ENCODE peak calls at places on chromosomes 2 and 18, in ten cellular contexts. One of them, this sample, is unnamed.

GRCh38 chr2:7835693-7836680 is 845.9 kb upstream of the ID2 start:
- DNase-seq in heart right ventricle: no peak
- DNase-seq in stomach: no peak
- DNase-seq in right cardiac atrium: no peak
- DNase-seq in colonic mucosa: no peak
- DNase-seq in sigmoid colon: no peak
- DNase-seq in astrocyte: no peak
- DNase-seq in tibial nerve: no peak
- DNase-seq in cardiac muscle cell: no peak
- DNase-seq in prostate gland: no peak
- DNase-seq in this sample: no peak

GRCh38 chr2:223797811-223798721 is 39.3 kb downstream of the AP1S3 start:
- DNase-seq in heart right ventricle: no peak
- DNase-seq in stomach: no peak
- DNase-seq in right cardiac atrium: no peak
- DNase-seq in colonic mucosa: no peak
- DNase-seq in sigmoid colon: no peak
- DNase-seq in astrocyte: peak; percentile 72
- DNase-seq in tibial nerve: peak; percentile 41
- DNase-seq in cardiac muscle cell: peak; percentile 40
- DNase-seq in prostate gland: no peak
- DNase-seq in this sample: no peak

GRCh38 chr2:6914829-6915228 is 2.4 kb upstream of the RNF144A start:
- DNase-seq in heart right ventricle: no peak
- DNase-seq in stomach: no peak
- DNase-seq in right cardiac atrium: no peak
- DNase-seq in colonic mucosa: no peak
- DNase-seq in sigmoid colon: no peak
- DNase-seq in astrocyte: peak; percentile 31
- DNase-seq in tibial nerve: no peak
- DNase-seq in cardiac muscle cell: no peak
- DNase-seq in prostate gland: no peak
- DNase-seq in this sample: no peak

GRCh38 chr2:147364597-147364996 is 480.2 kb upstream of the ACVR2A start:
- DNase-seq in heart right ventricle: no peak
- DNase-seq in stomach: no peak
- DNase-seq in right cardiac atrium: no peak
- DNase-seq in colonic mucosa: no peak
- DNase-seq in sigmoid colon: no peak
- DNase-seq in astrocyte: no peak
- DNase-seq in tibial nerve: no peak
- DNase-seq in cardiac muscle cell: no peak
- DNase-seq in prostate gland: no peak
- DNase-seq in this sample: peak; percentile 38

GRCh38 chr2:234606906-234607305 is 110.0 kb upstream of the ARL4C start:
- DNase-seq in heart right ventricle: no peak
- DNase-seq in stomach: no peak
- DNase-seq in right cardiac atrium: no peak
- DNase-seq in colonic mucosa: no peak
- DNase-seq in sigmoid colon: no peak
- DNase-seq in astrocyte: peak; percentile 70
- DNase-seq in tibial nerve: no peak
- DNase-seq in cardiac muscle cell: no peak
- DNase-seq in prostate gland: no peak
- DNase-seq in this sample: no peak

GRCh38 chr2:231152800-231153557 is 28.1 kb upstream of the HTR2B start:
- DNase-seq in heart right ventricle: no peak
- DNase-seq in stomach: no peak
- DNase-seq in right cardiac atrium: no peak
- DNase-seq in colonic mucosa: no peak
- DNase-seq in sigmoid colon: no peak
- DNase-seq in astrocyte: peak; percentile 80
- DNase-seq in tibial nerve: no peak
- DNase-seq in cardiac muscle cell: no peak
- DNase-seq in prostate gland: no peak
- DNase-seq in this sample: no peak

GRCh38 chr2:21406983-21407382 is 283.2 kb downstream of the TDRD15 start:
- DNase-seq in heart right ventricle: no peak
- DNase-seq in stomach: no peak
- DNase-seq in right cardiac atrium: no peak
- DNase-seq in colonic mucosa: no peak
- DNase-seq in sigmoid colon: no peak
- DNase-seq in astrocyte: no peak
- DNase-seq in tibial nerve: no peak
- DNase-seq in cardiac muscle cell: no peak
- DNase-seq in prostate gland: no peak
- DNase-seq in this sample: no peak

GRCh38 chr2:114940785-114941458 is 498.5 kb downstream of the DPP10 start:
- DNase-seq in heart right ventricle: no peak
- DNase-seq in stomach: no peak
- DNase-seq in right cardiac atrium: no peak
- DNase-seq in colonic mucosa: no peak
- DNase-seq in sigmoid colon: no peak
- DNase-seq in astrocyte: no peak
- DNase-seq in tibial nerve: no peak
- DNase-seq in cardiac muscle cell: no peak
- DNase-seq in prostate gland: no peak
- DNase-seq in this sample: no peak

GRCh38 chr2:178514664-178515063 is 34.4 kb downstream of the PLEKHA3 start:
- DNase-seq in heart right ventricle: no peak
- DNase-seq in stomach: no peak
- DNase-seq in right cardiac atrium: no peak
- DNase-seq in colonic mucosa: no peak
- DNase-seq in sigmoid colon: no peak
- DNase-seq in astrocyte: peak; percentile 83
- DNase-seq in tibial nerve: no peak
- DNase-seq in cardiac muscle cell: no peak
- DNase-seq in prostate gland: no peak
- DNase-seq in this sample: peak; percentile 26

GRCh38 chr2:23602113-23602512 is 217.1 kb downstream of the KLHL29 start:
- DNase-seq in heart right ventricle: no peak
- DNase-seq in stomach: no peak
- DNase-seq in right cardiac atrium: no peak
- DNase-seq in colonic mucosa: no peak
- DNase-seq in sigmoid colon: peak; percentile 98
- DNase-seq in astrocyte: peak; percentile 70
- DNase-seq in tibial nerve: no peak
- DNase-seq in cardiac muscle cell: no peak
- DNase-seq in prostate gland: no peak
- DNase-seq in this sample: no peak

GRCh38 chr18:13703899-13704298 is 22.5 kb downstream of the FAM210A start:
- DNase-seq in heart right ventricle: no peak
- DNase-seq in stomach: no peak
- DNase-seq in right cardiac atrium: no peak
- DNase-seq in colonic mucosa: no peak
- DNase-seq in sigmoid colon: no peak
- DNase-seq in astrocyte: peak; percentile 18
- DNase-seq in tibial nerve: no peak
- DNase-seq in cardiac muscle cell: no peak
- DNase-seq in prostate gland: no peak
- DNase-seq in this sample: no peak

DNA sequence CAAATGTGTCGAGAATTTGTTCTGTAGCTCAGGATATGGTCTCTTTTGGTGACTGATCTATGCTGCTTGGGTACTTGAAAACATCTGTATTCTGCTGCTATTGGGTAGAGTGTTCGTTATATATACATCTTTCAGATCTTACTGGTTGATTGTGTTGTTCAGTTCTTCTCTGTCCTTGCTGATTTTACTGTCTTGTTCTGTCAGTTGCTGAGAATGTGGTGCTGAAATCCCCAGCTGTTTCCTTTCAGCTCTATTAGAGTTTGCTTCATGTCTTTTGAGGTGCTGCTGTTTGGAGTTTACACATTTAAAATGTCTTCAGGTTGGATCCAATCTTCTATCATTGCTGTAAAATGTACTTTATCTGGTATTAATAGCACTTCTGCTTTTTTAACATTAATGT is 12.9 kb downstream of the BCL2L11 start:
- DNase-seq in heart right ventricle: no peak
- DNase-seq in stomach: no peak
- DNase-seq in right cardiac atrium: no peak
- DNase-seq in colonic mucosa: no peak
- DNase-seq in sigmoid colon: no peak
- DNase-seq in astrocyte: no peak
- DNase-seq in tibial nerve: no peak
- DNase-seq in cardiac muscle cell: no peak
- DNase-seq in prostate gland: no peak
- DNase-seq in this sample: no peak
- H3K4me1 ChIP-seq in heart right ventricle: peaks cover 3% of the 10 kb centered on the region
- H3K4me1 ChIP-seq in stomach: no peaks in the 10 kb centered on the region
- H3K4me1 ChIP-seq in right cardiac atrium: peaks cover 3% of the 10 kb centered on the region
- H3K4me1 ChIP-seq in colonic mucosa: no peaks in the 10 kb centered on the region
- H3K4me1 ChIP-seq in sigmoid colon: no peaks in the 10 kb centered on the region
- H3K4me1 ChIP-seq in astrocyte: peaks cover 11% of the 10 kb centered on the region
- H3K4me1 ChIP-seq in tibial nerve: no peaks in the 10 kb centered on the region
- H3K4me1 ChIP-seq in cardiac muscle cell: peaks cover 19% of the 10 kb centered on the region
- H3K4me1 ChIP-seq in prostate gland: no peaks in the 10 kb centered on the region
- H3K4me1 ChIP-seq in this sample: no peaks in the 10 kb centered on the region

GRCh38 chr18:76451475-76452331 is 43.3 kb downstream of the ZNF516 start:
- DNase-seq in heart right ventricle: no peak
- DNase-seq in stomach: no peak
- DNase-seq in right cardiac atrium: peak; percentile 51
- DNase-seq in colonic mucosa: no peak
- DNase-seq in sigmoid colon: peak; percentile 63
- DNase-seq in astrocyte: no peak
- DNase-seq in tibial nerve: no peak
- DNase-seq in cardiac muscle cell: no peak
- DNase-seq in prostate gland: no peak
- DNase-seq in this sample: no peak
- H3K4me3 ChIP-seq in heart right ventricle: peak overlapping the region; percentile 54
- H3K4me3 ChIP-seq in stomach: peak overlapping the region; percentile 51
- H3K4me3 ChIP-seq in right cardiac atrium: peak overlapping the region; percentile 60
- H3K4me3 ChIP-seq in colonic mucosa: peak overlapping the region; percentile 54
- H3K4me3 ChIP-seq in sigmoid colon: peak overlapping the region; percentile 57
- H3K4me3 ChIP-seq in astrocyte: peak overlapping the region; percentile 68
- H3K4me3 ChIP-seq in tibial nerve: peak overlapping the region; percentile 39
- H3K4me3 ChIP-seq in cardiac muscle cell: peak overlapping the region; percentile 26
- H3K4me3 ChIP-seq in prostate gland: peak overlapping the region; percentile 46
- H3K4me3 ChIP-seq in this sample: no peak overlapping the region

DNA sequence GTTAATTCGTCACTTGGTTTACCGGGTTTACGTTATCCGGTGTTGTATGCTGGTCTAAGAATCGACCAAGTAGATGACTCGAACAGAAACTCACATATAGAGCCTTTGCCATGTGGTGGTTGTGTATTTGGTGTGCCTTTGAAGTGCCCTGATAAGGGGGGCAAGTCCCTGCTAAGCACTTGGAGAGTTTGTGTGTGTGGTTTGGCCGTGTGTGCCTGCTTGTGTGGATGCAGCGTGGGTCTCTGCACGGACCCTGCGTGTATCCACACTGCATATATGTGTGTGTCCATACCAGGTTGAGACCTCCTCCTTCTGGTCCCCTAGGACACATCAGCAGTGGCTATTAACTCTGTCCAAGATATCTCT is 2.4 kb upstream of the CELF4 start:
- DNase-seq in heart right ventricle: no peak
- DNase-seq in stomach: no peak
- DNase-seq in right cardiac atrium: no peak
- DNase-seq in colonic mucosa: no peak
- DNase-seq in sigmoid colon: no peak
- DNase-seq in astrocyte: no peak
- DNase-seq in tibial nerve: no peak
- DNase-seq in cardiac muscle cell: no peak
- DNase-seq in prostate gland: no peak
- DNase-seq in this sample: no peak
- H3K27me3 ChIP-seq in heart right ventricle: peaks cover 88% of the 10 kb centered on the region
- H3K27me3 ChIP-seq in stomach: peaks cover 98% of the 10 kb centered on the region
- H3K27me3 ChIP-seq in right cardiac atrium: no peaks in the 10 kb centered on the region
- H3K27me3 ChIP-seq in colonic mucosa: peaks cover 39% of the 10 kb centered on the region
- H3K27me3 ChIP-seq in sigmoid colon: peaks cover 62% of the 10 kb centered on the region
- H3K27me3 ChIP-seq in astrocyte: peaks cover 33% of the 10 kb centered on the region
- H3K27me3 ChIP-seq in tibial nerve: peaks cover 88% of the 10 kb centered on the region
- H3K27me3 ChIP-seq in cardiac muscle cell: peaks cover 76% of the 10 kb centered on the region
- H3K27me3 ChIP-seq in prostate gland: peaks cover 2% of the 10 kb centered on the region
- H3K27me3 ChIP-seq in this sample: peaks cover 10% of the 10 kb centered on the region

GRCh38 chr2:239295377-239296019 is 105.3 kb downstream of the HDAC4 start:
- DNase-seq in heart right ventricle: no peak
- DNase-seq in stomach: no peak
- DNase-seq in right cardiac atrium: no peak
- DNase-seq in colonic mucosa: no peak
- DNase-seq in sigmoid colon: no peak
- DNase-seq in astrocyte: no peak
- DNase-seq in tibial nerve: no peak
- DNase-seq in cardiac muscle cell: no peak
- DNase-seq in prostate gland: no peak
- DNase-seq in this sample: peak; percentile 44

GRCh38 chr2:239296020-239296932 is 104.5 kb downstream of the HDAC4 start:
- DNase-seq in heart right ventricle: no peak
- DNase-seq in stomach: peak; percentile 54
- DNase-seq in right cardiac atrium: no peak
- DNase-seq in colonic mucosa: no peak
- DNase-seq in sigmoid colon: peak; percentile 64
- DNase-seq in astrocyte: no peak
- DNase-seq in tibial nerve: no peak
- DNase-seq in cardiac muscle cell: no peak
- DNase-seq in prostate gland: no peak
- DNase-seq in this sample: no peak

GRCh38 chr2:239298126-239298804 is 102.6 kb downstream of the HDAC4 start:
- DNase-seq in heart right ventricle: no peak
- DNase-seq in stomach: no peak
- DNase-seq in right cardiac atrium: peak; percentile 42
- DNase-seq in colonic mucosa: no peak
- DNase-seq in sigmoid colon: peak; percentile 71
- DNase-seq in astrocyte: no peak
- DNase-seq in tibial nerve: no peak
- DNase-seq in cardiac muscle cell: no peak
- DNase-seq in prostate gland: no peak
- DNase-seq in this sample: peak; percentile 79

GRCh38 chr2:239299218-239299939 is 101.4 kb downstream of the HDAC4 start:
- DNase-seq in heart right ventricle: no peak
- DNase-seq in stomach: no peak
- DNase-seq in right cardiac atrium: peak; percentile 25
- DNase-seq in colonic mucosa: no peak
- DNase-seq in sigmoid colon: peak; percentile 64
- DNase-seq in astrocyte: no peak
- DNase-seq in tibial nerve: no peak
- DNase-seq in cardiac muscle cell: no peak
- DNase-seq in prostate gland: peak; percentile 55
- DNase-seq in this sample: no peak

GRCh38 chr2:239297142-239298125 is 103.4 kb downstream of the HDAC4 start:
- DNase-seq in heart right ventricle: no peak
- DNase-seq in stomach: no peak
- DNase-seq in right cardiac atrium: peak; percentile 34
- DNase-seq in colonic mucosa: no peak
- DNase-seq in sigmoid colon: peak; percentile 63
- DNase-seq in astrocyte: no peak
- DNase-seq in tibial nerve: no peak
- DNase-seq in cardiac muscle cell: no peak
- DNase-seq in prostate gland: no peak
- DNase-seq in this sample: no peak
- H3K4me1 ChIP-seq in heart right ventricle: peaks cover 11% of the 10 kb centered on the region
- H3K4me1 ChIP-seq in stomach: peaks cover 70% of the 10 kb centered on the region
- H3K4me1 ChIP-seq in right cardiac atrium: peaks cover 23% of the 10 kb centered on the region
- H3K4me1 ChIP-seq in colonic mucosa: peaks cover 26% of the 10 kb centered on the region
- H3K4me1 ChIP-seq in sigmoid colon: peaks cover 93% of the 10 kb centered on the region
- H3K4me1 ChIP-seq in astrocyte: no peaks in the 10 kb centered on the region
- H3K4me1 ChIP-seq in tibial nerve: peaks cover 94% of the 10 kb centered on the region
- H3K4me1 ChIP-seq in cardiac muscle cell: peaks cover 20% of the 10 kb centered on the region
- H3K4me1 ChIP-seq in prostate gland: peaks cover 9% of the 10 kb centered on the region
- H3K4me1 ChIP-seq in this sample: peaks cover 66% of the 10 kb centered on the region

GRCh38 chr2:20254731-20255130 is 29.8 kb upstream of the SDC1 start:
- DNase-seq in heart right ventricle: no peak
- DNase-seq in stomach: no peak
- DNase-seq in right cardiac atrium: no peak
- DNase-seq in colonic mucosa: no peak
- DNase-seq in sigmoid colon: no peak
- DNase-seq in astrocyte: no peak
- DNase-seq in tibial nerve: no peak
- DNase-seq in cardiac muscle cell: no peak
- DNase-seq in prostate gland: no peak
- DNase-seq in this sample: no peak
- H3K4me3 ChIP-seq in heart right ventricle: no peak overlapping the region
- H3K4me3 ChIP-seq in stomach: no peak overlapping the region
- H3K4me3 ChIP-seq in right cardiac atrium: no peak overlapping the region
- H3K4me3 ChIP-seq in colonic mucosa: no peak overlapping the region
- H3K4me3 ChIP-seq in sigmoid colon: no peak overlapping the region
- H3K4me3 ChIP-seq in astrocyte: no peak overlapping the region
- H3K4me3 ChIP-seq in tibial nerve: no peak overlapping the region
- H3K4me3 ChIP-seq in cardiac muscle cell: no peak overlapping the region
- H3K4me3 ChIP-seq in prostate gland: no peak overlapping the region
- H3K4me3 ChIP-seq in this sample: no peak overlapping the region

This sample was measured in CD4-positive, alpha-beta memory T cell.